ENCODE peak calls at places on chromosome 2, in six cellular contexts. One of them, this sample, is unnamed. For H3K27me3, the result is how much of the 10 kb centered on the place peaks cover.

GRCh38 chr2:197255550-197255949 is 55.0 kb downstream of the ANKRD44 start:
- DNase-seq in WERI-Rb-1: no peak
- DNase-seq in adrenal gland: peak
- DNase-seq in ovary: no peak
- DNase-seq in heart left ventricle: peak
- DNase-seq in IMR-90: peak
- DNase-seq in this sample: peak

GRCh38 chr2:37350034-37350433 is 5.6 kb downstream of the QPCT start:
- DNase-seq in WERI-Rb-1: no peak
- DNase-seq in adrenal gland: peak
- DNase-seq in ovary: no peak
- DNase-seq in heart left ventricle: no peak
- DNase-seq in IMR-90: no peak
- DNase-seq in this sample: no peak

GRCh38 chr2:71685073-71685848 is 231.9 kb downstream of the DYSF start:
- DNase-seq in WERI-Rb-1: no peak
- DNase-seq in adrenal gland: no peak
- DNase-seq in ovary: no peak
- DNase-seq in heart left ventricle: no peak
- DNase-seq in IMR-90: no peak
- DNase-seq in this sample: no peak

GRCh38 chr2:71792926-71793761 is 339.8 kb downstream of the DYSF start:
- DNase-seq in WERI-Rb-1: no peak
- DNase-seq in adrenal gland: no peak
- DNase-seq in ovary: no peak
- DNase-seq in heart left ventricle: no peak
- DNase-seq in IMR-90: peak
- DNase-seq in this sample: peak

GRCh38 chr2:2787301-2787907 is 456.3 kb upstream of the MYT1L start:
- DNase-seq in WERI-Rb-1: no peak
- DNase-seq in adrenal gland: no peak
- DNase-seq in ovary: no peak
- DNase-seq in heart left ventricle: peak
- DNase-seq in IMR-90: no peak
- DNase-seq in this sample: no peak

GRCh38 chr2:128292599-128293425 is 25.9 kb downstream of the HS6ST1 start:
- DNase-seq in WERI-Rb-1: no peak
- DNase-seq in adrenal gland: peak
- DNase-seq in ovary: no peak
- DNase-seq in heart left ventricle: peak
- DNase-seq in IMR-90: no peak
- DNase-seq in this sample: no peak

GRCh38 chr2:241733391-241734207 is 831 bp upstream of the D2HGDH start:
- DNase-seq in WERI-Rb-1: no peak
- DNase-seq in adrenal gland: no peak
- DNase-seq in ovary: no peak
- DNase-seq in heart left ventricle: no peak
- DNase-seq in IMR-90: no peak
- DNase-seq in this sample: no peak

GRCh38 chr2:16227811-16228462 is 287.6 kb downstream of the MYCN start:
- DNase-seq in WERI-Rb-1: no peak
- DNase-seq in adrenal gland: no peak
- DNase-seq in ovary: no peak
- DNase-seq in heart left ventricle: no peak
- DNase-seq in IMR-90: no peak
- DNase-seq in this sample: no peak

GRCh38 chr2:43950383-43951008 is 45.3 kb downstream of the LRPPRC start:
- DNase-seq in WERI-Rb-1: no peak
- DNase-seq in adrenal gland: peak
- DNase-seq in ovary: no peak
- DNase-seq in heart left ventricle: no peak
- DNase-seq in IMR-90: peak
- DNase-seq in this sample: peak

GRCh38 chr2:202545931-202546330 is 88.8 kb upstream of the FAM117B start:
- DNase-seq in WERI-Rb-1: no peak
- DNase-seq in adrenal gland: no peak
- DNase-seq in ovary: no peak
- DNase-seq in heart left ventricle: no peak
- DNase-seq in IMR-90: no peak
- DNase-seq in this sample: no peak

GRCh38 chr2:16252251-16252650 is 311.9 kb downstream of the MYCN start:
- DNase-seq in WERI-Rb-1: no peak
- DNase-seq in adrenal gland: no peak
- DNase-seq in ovary: no peak
- DNase-seq in heart left ventricle: no peak
- DNase-seq in IMR-90: no peak
- DNase-seq in this sample: no peak

GRCh38 chr2:10434885-10435419 is 13.2 kb downstream of the ODC1 start:
- DNase-seq in WERI-Rb-1: peak
- DNase-seq in adrenal gland: peak
- DNase-seq in ovary: peak
- DNase-seq in heart left ventricle: peak
- DNase-seq in IMR-90: peak
- DNase-seq in this sample: peak

GRCh38 chr2:58137221-58137620 is 90.6 kb downstream of the VRK2 start:
- DNase-seq in WERI-Rb-1: no peak
- DNase-seq in adrenal gland: no peak
- DNase-seq in ovary: no peak
- DNase-seq in heart left ventricle: no peak
- DNase-seq in IMR-90: peak
- DNase-seq in this sample: no peak

GRCh38 chr2:26626606-26627005 is 14.6 kb downstream of the CIB4 start:
- DNase-seq in WERI-Rb-1: no peak
- DNase-seq in adrenal gland: peak
- DNase-seq in ovary: no peak
- DNase-seq in heart left ventricle: no peak
- DNase-seq in IMR-90: no peak
- DNase-seq in this sample: no peak

GRCh38 chr2:25324905-25325592 is 16.7 kb downstream of the DNMT3A start:
- DNase-seq in WERI-Rb-1: no peak
- DNase-seq in adrenal gland: peak
- DNase-seq in ovary: peak
- DNase-seq in heart left ventricle: peak
- DNase-seq in IMR-90: peak
- DNase-seq in this sample: no peak

GRCh38 chr2:60072609-60073008 is 480.8 kb downstream of the BCL11A start:
- DNase-seq in WERI-Rb-1: no peak
- DNase-seq in adrenal gland: no peak
- DNase-seq in ovary: no peak
- DNase-seq in heart left ventricle: no peak
- DNase-seq in IMR-90: no peak
- DNase-seq in this sample: no peak

GRCh38 chr2:119156105-119156890 is 2.3 kb downstream of the C1QL2 start:
- DNase-seq in WERI-Rb-1: no peak
- DNase-seq in adrenal gland: no peak
- DNase-seq in ovary: no peak
- DNase-seq in heart left ventricle: no peak
- DNase-seq in IMR-90: no peak
- DNase-seq in this sample: no peak

GRCh38 chr2:19480664-19481063 is 122.2 kb upstream of the OSR1 start:
- DNase-seq in WERI-Rb-1: no peak
- DNase-seq in adrenal gland: no peak
- DNase-seq in ovary: no peak
- DNase-seq in heart left ventricle: no peak
- DNase-seq in IMR-90: no peak
- DNase-seq in this sample: no peak

GRCh38 chr2:15337996-15338666 is 223.0 kb downstream of the NBAS start:
- DNase-seq in WERI-Rb-1: no peak
- DNase-seq in adrenal gland: no peak
- DNase-seq in ovary: no peak
- DNase-seq in heart left ventricle: no peak
- DNase-seq in IMR-90: no peak
- DNase-seq in this sample: no peak

GRCh38 chr2:216776076-216776726 is 80.9 kb upstream of the IGFBP5 start:
- DNase-seq in WERI-Rb-1: no peak
- DNase-seq in adrenal gland: no peak
- DNase-seq in ovary: peak
- DNase-seq in heart left ventricle: no peak
- DNase-seq in IMR-90: no peak
- DNase-seq in this sample: no peak

GRCh38 chr2:212537311-212538155 is 1.1 kb downstream of the ERBB4 start:
- DNase-seq in WERI-Rb-1: peak
- DNase-seq in adrenal gland: peak
- DNase-seq in ovary: peak
- DNase-seq in heart left ventricle: peak
- DNase-seq in IMR-90: no peak
- DNase-seq in this sample: peak

GRCh38 chr2:56185101-56185581 is 1.4 kb downstream of the CCDC85A start:
- DNase-seq in WERI-Rb-1: no peak
- DNase-seq in adrenal gland: peak
- DNase-seq in ovary: no peak
- DNase-seq in heart left ventricle: peak
- DNase-seq in IMR-90: no peak
- DNase-seq in this sample: peak

GRCh38 chr2:56184500-56184996 is 758 bp downstream of the CCDC85A start:
- DNase-seq in WERI-Rb-1: peak
- DNase-seq in adrenal gland: peak
- DNase-seq in ovary: peak
- DNase-seq in heart left ventricle: peak
- DNase-seq in IMR-90: no peak
- DNase-seq in this sample: peak

GRCh38 chr2:56183643-56184499 is at the start of gene CCDC85A:
- DNase-seq in WERI-Rb-1: peak
- DNase-seq in adrenal gland: peak
- DNase-seq in ovary: peak
- DNase-seq in heart left ventricle: peak
- DNase-seq in IMR-90: peak
- DNase-seq in this sample: peak

GRCh38 chr2:56179931-56180330 is 3.9 kb upstream of the CCDC85A start:
- DNase-seq in WERI-Rb-1: no peak
- DNase-seq in adrenal gland: no peak
- DNase-seq in ovary: no peak
- DNase-seq in heart left ventricle: no peak
- DNase-seq in IMR-90: no peak
- DNase-seq in this sample: no peak

DNA sequence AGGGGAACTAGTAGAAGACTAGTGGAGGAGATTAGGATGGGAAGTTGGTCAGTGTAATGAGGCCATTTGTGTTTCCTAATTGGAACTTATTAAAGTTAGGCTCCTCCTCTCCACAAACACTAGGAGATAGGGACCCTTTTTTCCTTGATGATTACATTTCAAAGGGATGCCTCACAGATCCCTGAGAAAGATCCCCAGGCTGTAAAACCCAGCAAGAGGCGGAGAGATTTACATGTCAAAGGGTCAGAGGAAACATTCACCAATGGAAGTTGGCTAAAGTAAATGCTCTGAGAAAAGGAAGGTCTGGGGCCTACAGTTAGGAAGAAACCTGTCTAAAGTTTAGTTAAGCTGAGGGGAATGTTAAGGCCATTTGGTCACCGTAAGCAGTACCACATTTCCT is 1.4 kb upstream of the CCDC85A start:
- DNase-seq in WERI-Rb-1: no peak
- DNase-seq in adrenal gland: no peak
- DNase-seq in ovary: no peak
- DNase-seq in heart left ventricle: no peak
- DNase-seq in IMR-90: no peak
- DNase-seq in this sample: no peak
- H3K27me3 ChIP-seq in WERI-Rb-1: under half
- H3K27me3 ChIP-seq in adrenal gland: under half
- H3K27me3 ChIP-seq in ovary: under half
- H3K27me3 ChIP-seq in heart left ventricle: under half
- H3K27me3 ChIP-seq in IMR-90: under half
- H3K27me3 ChIP-seq in this sample: under half

GRCh38 chr2:176133366-176133765 is 3.9 kb downstream of the HOXD8 start:
- DNase-seq in WERI-Rb-1: no peak
- DNase-seq in adrenal gland: no peak
- DNase-seq in ovary: no peak
- DNase-seq in heart left ventricle: no peak
- DNase-seq in IMR-90: no peak
- DNase-seq in this sample: no peak

GRCh38 chr2:176131617-176132396 is 2.3 kb downstream of the HOXD8 start:
- DNase-seq in WERI-Rb-1: no peak
- DNase-seq in adrenal gland: no peak
- DNase-seq in ovary: no peak
- DNase-seq in heart left ventricle: no peak
- DNase-seq in IMR-90: no peak
- DNase-seq in this sample: no peak

GRCh38 chr2:176132397-176133086 is 3.0 kb downstream of the HOXD8 start:
- DNase-seq in WERI-Rb-1: peak
- DNase-seq in adrenal gland: peak
- DNase-seq in ovary: peak
- DNase-seq in heart left ventricle: no peak
- DNase-seq in IMR-90: peak
- DNase-seq in this sample: no peak

GRCh38 chr2:176134978-176135575 is 5.6 kb downstream of the HOXD8 start:
- DNase-seq in WERI-Rb-1: no peak
- DNase-seq in adrenal gland: no peak
- DNase-seq in ovary: peak
- DNase-seq in heart left ventricle: no peak
- DNase-seq in IMR-90: no peak
- DNase-seq in this sample: no peak

DNA sequence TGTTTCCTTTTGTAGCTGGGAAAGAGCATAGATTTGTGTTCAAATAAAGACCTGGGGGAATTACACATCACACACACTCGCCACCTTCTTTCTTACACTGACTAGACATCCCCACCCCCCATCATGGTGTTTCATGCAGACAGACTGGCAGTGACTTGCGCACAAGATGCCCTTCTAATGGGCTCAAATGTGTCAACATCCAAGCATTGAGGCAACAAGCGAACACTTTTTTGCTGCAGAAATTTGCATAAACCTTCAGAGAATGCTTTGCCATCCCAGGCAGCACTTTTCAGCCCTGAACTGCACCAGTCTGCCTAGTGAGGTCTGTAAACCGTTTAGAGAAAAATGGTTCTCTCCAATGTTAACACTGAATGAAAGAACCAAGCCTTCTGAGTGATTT is 4.5 kb downstream of the HOXD8 start:
- DNase-seq in WERI-Rb-1: no peak
- DNase-seq in adrenal gland: no peak
- DNase-seq in ovary: no peak
- DNase-seq in heart left ventricle: no peak
- DNase-seq in IMR-90: no peak
- DNase-seq in this sample: no peak
- H3K27me3 ChIP-seq in WERI-Rb-1: half or more
- H3K27me3 ChIP-seq in adrenal gland: under half
- H3K27me3 ChIP-seq in ovary: under half
- H3K27me3 ChIP-seq in heart left ventricle: half or more
- H3K27me3 ChIP-seq in IMR-90: half or more
- H3K27me3 ChIP-seq in this sample: under half

DNA sequence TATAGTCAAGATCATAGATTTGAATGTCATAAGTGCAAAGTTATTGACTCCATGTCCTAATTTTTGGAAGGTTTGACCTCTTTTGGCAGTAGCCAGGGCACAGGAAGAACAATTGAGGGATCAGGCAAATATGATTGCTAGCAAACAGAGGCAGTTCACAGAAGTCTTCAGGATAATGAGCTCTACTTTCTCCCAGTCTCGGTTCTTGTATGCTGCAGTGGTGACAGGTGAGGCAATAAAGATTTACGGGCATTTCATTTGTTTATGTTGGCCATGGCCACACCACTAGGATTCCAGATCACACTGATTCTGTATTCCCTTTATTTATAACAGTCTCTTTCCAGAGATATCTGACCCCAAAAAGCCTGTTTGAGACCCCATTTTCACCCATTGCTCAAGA is 137.5 kb downstream of the UBR3 start:
- DNase-seq in WERI-Rb-1: no peak
- DNase-seq in adrenal gland: no peak
- DNase-seq in ovary: no peak
- DNase-seq in heart left ventricle: no peak
- DNase-seq in IMR-90: no peak
- DNase-seq in this sample: peak
- H3K27me3 ChIP-seq in WERI-Rb-1: under half
- H3K27me3 ChIP-seq in adrenal gland: under half
- H3K27me3 ChIP-seq in ovary: under half
- H3K27me3 ChIP-seq in heart left ventricle: under half
- H3K27me3 ChIP-seq in IMR-90: under half
- H3K27me3 ChIP-seq in this sample: under half

GRCh38 chr2:104864280-104864599 is 10.3 kb downstream of the POU3F3 start:
- DNase-seq in WERI-Rb-1: no peak
- DNase-seq in adrenal gland: no peak
- DNase-seq in ovary: no peak
- DNase-seq in heart left ventricle: no peak
- DNase-seq in IMR-90: no peak
- DNase-seq in this sample: no peak
- H3K27me3 ChIP-seq in WERI-Rb-1: half or more
- H3K27me3 ChIP-seq in adrenal gland: half or more
- H3K27me3 ChIP-seq in ovary: under half
- H3K27me3 ChIP-seq in heart left ventricle: half or more
- H3K27me3 ChIP-seq in IMR-90: half or more
- H3K27me3 ChIP-seq in this sample: half or more